ENCODE peak calls at places on chromosomes 1 and 21, in nine cellular contexts. B is mucosa of descending colon; E is transverse colon; M is right cardiac atrium; C is aorta; O is CD8-positive, alpha-beta T cell; I is SJSA1; A is breast epithelium; T is fibroblast of lung. G is an unnamed sample. For H3K4me1, the result is how much of the 10 kb centered on the place peaks cover.

GRCh38 chr1:172167801-172168596 is 252.5 kb upstream of the C1orf105 start:
- DNase-seq in B (no peak), M (no peak), O (no peak), C (no peak), E (no peak), T (peak), A (no peak), I (no peak), G (peak)

GRCh38 chr1:118716775-118717174 is 271.4 kb downstream of the TBX15 start:
- DNase-seq in O (no peak), A (no peak), C (no peak), I (no peak), T (no peak), M (no peak), B (no peak), E (no peak), G (no peak)

GRCh38 chr1:116881879-116882520 is 27.7 kb upstream of the PTGFRN start:
- DNase-seq in B (no peak), T (peak), C (no peak), M (peak), E (peak), A (no peak), O (peak), I (no peak), G (peak)

GRCh38 chr1:20428841-20429240 is 57.2 kb downstream of the CAMK2N1 start:
- DNase-seq in C (no peak), E (no peak), I (no peak), M (no peak), O (no peak), T (no peak), A (no peak), B (no peak), G (no peak)

GRCh38 chr21:44900559-44901251 is 20.0 kb downstream of the ITGB2 start:
- DNase-seq in A (no peak), B (no peak), M (peak), O (no peak), I (no peak), C (peak), E (no peak), T (no peak), G (no peak)

GRCh38 chr1:227888404-227889046 is 59.2 kb downstream of the WNT9A start:
- DNase-seq in A (no peak), T (no peak), C (no peak), O (peak), E (no peak), B (peak), M (no peak), I (no peak), G (no peak)

GRCh38 chr1:201310986-201311355 is 27.7 kb downstream of the PKP1 start:
- DNase-seq in C (no peak), A (peak), B (no peak), T (peak), O (no peak), M (peak), I (no peak), E (no peak), G (peak)

GRCh38 chr21:28518620-28519019 is 474.1 kb downstream of the LTN1 start:
- DNase-seq in M (no peak), O (no peak), B (no peak), I (no peak), C (no peak), T (no peak), E (no peak), A (no peak), G (peak)

GRCh38 chr1:154574715-154575114 is 7.1 kb downstream of the CHRNB2 start:
- DNase-seq in A (no peak), T (peak), B (no peak), I (no peak), E (no peak), O (no peak), C (no peak), M (no peak), G (peak)

GRCh38 chr1:214957330-214958137 is 125.0 kb upstream of the KCNK2 start:
- DNase-seq in E (no peak), A (peak), O (no peak), M (no peak), B (no peak), T (peak), C (no peak), I (no peak), G (peak)

GRCh38 chr1:15958788-15959187 is 17.1 kb downstream of the ZBTB17 start:
- DNase-seq in A (no peak), T (peak), E (no peak), I (no peak), C (no peak), M (no peak), B (no peak), O (no peak), G (no peak)

GRCh38 chr1:214404571-214405213 is 123.7 kb downstream of the SMYD2 start:
- DNase-seq in M (no peak), C (no peak), O (no peak), E (no peak), A (no peak), I (peak), T (peak), B (no peak), G (peak)

GRCh38 chr1:186892936-186893335 is 64.2 kb downstream of the PLA2G4A start:
- DNase-seq in E (no peak), I (no peak), O (no peak), A (no peak), T (no peak), M (no peak), B (no peak), C (no peak), G (no peak)

GRCh38 chr1:1004780-1005697 is 5.1 kb upstream of the HES4 start:
- DNase-seq in M (peak), B (peak), O (no peak), I (no peak), C (no peak), T (peak), A (no peak), E (peak), G (no peak)

GRCh38 chr1:210850556-210850955 is 283.4 kb downstream of the KCNH1 start:
- DNase-seq in M (no peak), B (no peak), E (no peak), A (no peak), T (no peak), C (no peak), O (no peak), I (no peak), G (no peak)

GRCh38 chr1:88579598-88579997 is 104.5 kb upstream of the PKN2 start:
- DNase-seq in C (no peak), E (no peak), M (no peak), B (no peak), I (no peak), A (no peak), T (no peak), O (no peak), G (no peak)

GRCh38 chr1:171219751-171220385 is 28.4 kb upstream of the FMO1 start:
- DNase-seq in E (no peak), T (peak), I (peak), B (no peak), M (no peak), O (no peak), C (no peak), A (peak), G (peak)

GRCh38 chr1:53949023-53949611 is 3.0 kb downstream of the LRRC42 start:
- DNase-seq in C (no peak), M (no peak), E (no peak), B (no peak), A (no peak), O (no peak), I (no peak), T (peak), G (peak)

GRCh38 chr1:223008808-223009207 is 134.2 kb downstream of the TLR5 start:
- DNase-seq in E (no peak), I (no peak), C (no peak), B (no peak), O (no peak), A (no peak), M (no peak), T (no peak), G (no peak)

GRCh38 chr1:157702308-157702825 is 1.8 kb upstream of the FCRL3 start:
- DNase-seq in B (no peak), A (no peak), I (no peak), E (no peak), M (no peak), C (no peak), O (no peak), T (no peak), G (no peak)

GRCh38 chr1:45685308-45686080 is 839 bp downstream of the GPBP1L1 start:
- DNase-seq in T (no peak), C (no peak), M (no peak), B (no peak), A (no peak), I (no peak), O (no peak), E (no peak), G (peak)

GRCh38 chr1:183604048-183604808 is 14.0 kb upstream of the NCF2 start:
- DNase-seq in O (no peak), I (peak), B (peak), E (peak), A (no peak), C (no peak), M (peak), T (peak), G (peak)

GRCh38 chr1:223393275-223394214 is at the start of gene CCDC185:
- DNase-seq in I (no peak), T (peak), O (no peak), C (peak), A (no peak), E (no peak), B (no peak), M (peak), G (no peak)

GRCh38 chr1:236204656-236205055 is 62.3 kb downstream of the GPR137B start:
- DNase-seq in A (no peak), B (no peak), O (no peak), E (no peak), C (no peak), M (no peak), I (no peak), T (no peak), G (no peak)

GRCh38 chr1:86441581-86441980 is 17.6 kb downstream of the CLCA2 start:
- DNase-seq in O (no peak), I (no peak), B (no peak), M (no peak), E (peak), C (no peak), T (no peak), A (no peak), G (no peak)

GRCh38 chr1:235067396-235068154 is 61.1 kb downstream of the TOMM20 start:
- DNase-seq in M (peak), T (peak), B (peak), O (no peak), I (peak), A (peak), C (peak), E (peak), G (peak)

GRCh38 chr21:45296638-45297037 is 8.9 kb upstream of the POFUT2 start:
- DNase-seq in C (no peak), O (no peak), A (no peak), B (no peak), M (no peak), E (peak), T (no peak), I (no peak), G (no peak)

GRCh38 chr1:56436338-56436695 is 143.0 kb downstream of the PLPP3 start:
- DNase-seq in A (no peak), B (no peak), C (no peak), I (no peak), T (no peak), M (no peak), E (no peak), O (no peak), G (no peak)

GRCh38 chr1:4700801-4701200 is 46.4 kb downstream of the AJAP1 start:
- DNase-seq in A (no peak), C (no peak), E (no peak), M (no peak), T (no peak), B (peak), I (no peak), O (no peak), G (no peak)

GRCh38 chr1:206951318-206952105 is 5.2 kb upstream of the PIGR start:
- DNase-seq in O (no peak), B (no peak), E (peak), C (no peak), T (no peak), M (no peak), A (no peak), I (no peak), G (no peak)

GRCh38 chr1:184821658-184822057 is 67.0 kb upstream of the EDEM3 start:
- DNase-seq in A (no peak), T (no peak), E (no peak), O (no peak), M (no peak), C (no peak), I (no peak), B (no peak), G (no peak)

GRCh38 chr1:184824716-184825323 is 70.2 kb upstream of the EDEM3 start:
- DNase-seq in A (no peak), E (no peak), M (no peak), C (no peak), B (no peak), O (no peak), I (no peak), T (no peak), G (no peak)

GRCh38 chr1:184820956-184821355 is 66.3 kb upstream of the EDEM3 start:
- DNase-seq in B (no peak), A (no peak), T (no peak), M (no peak), C (no peak), E (no peak), I (no peak), O (no peak), G (no peak)

GRCh38 chr1:184822267-184822666 is 67.6 kb upstream of the EDEM3 start:
- DNase-seq in I (no peak), T (no peak), A (no peak), C (no peak), O (no peak), B (no peak), M (no peak), E (no peak), G (no peak)

DNA sequence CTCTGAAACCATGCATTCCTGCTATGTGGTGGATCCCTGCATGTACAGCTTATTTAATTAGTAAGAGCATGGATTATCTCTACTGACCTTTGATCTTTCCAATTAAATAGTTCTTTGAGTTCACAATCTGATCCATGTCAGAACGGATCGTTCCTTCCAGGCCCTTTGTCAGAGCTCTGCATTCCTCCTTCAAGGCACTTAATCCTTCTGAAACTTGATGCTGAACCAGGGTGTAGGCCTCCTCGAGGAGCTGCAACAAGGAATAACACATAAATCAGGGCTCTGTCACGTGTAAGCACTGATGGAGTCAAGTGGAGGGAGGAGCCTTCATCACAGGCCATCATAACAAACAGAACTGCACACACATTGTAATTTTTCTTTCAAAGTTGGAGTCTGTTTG is 68.4 kb upstream of the EDEM3 start:
- DNase-seq in I (no peak), A (no peak), B (no peak), T (no peak), C (no peak), O (no peak), E (no peak), M (no peak), G (peak)
- H3K4me1 ChIP-seq in I (under half), A (under half), B (under half), T (under half), C (under half), O (under half), E (under half), M (under half), G (under half)

DNA sequence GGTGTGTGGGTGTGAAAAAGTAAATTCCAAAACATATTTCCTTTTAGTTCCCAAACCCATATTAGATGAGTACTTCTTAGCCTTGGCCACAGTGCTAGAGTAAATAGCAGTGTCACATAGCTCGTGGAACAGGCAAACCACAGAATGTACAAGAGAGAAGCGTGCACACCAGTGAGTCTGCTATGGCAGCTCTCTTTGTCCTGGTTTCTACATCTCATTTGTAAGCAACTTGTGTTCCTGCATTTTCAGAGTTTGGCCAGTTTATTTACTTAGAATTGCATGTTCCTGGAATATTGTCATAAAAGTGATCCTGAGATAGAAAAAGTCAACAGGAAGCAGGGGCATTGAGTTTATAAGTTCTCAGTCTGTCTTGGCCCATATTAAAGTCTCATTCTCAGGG is 142.1 kb downstream of the DHRS3 start:
- DNase-seq in I (no peak), T (peak), B (no peak), O (no peak), M (no peak), C (no peak), E (no peak), A (peak), G (no peak)
- H3K4me1 ChIP-seq in I (half or more), T (under half), B (half or more), O (half or more), M (under half), C (under half), E (half or more), A (under half), G (under half)

GRCh38 chr1:94382163-94382562 is 36.0 kb upstream of the ABCD3 start:
- DNase-seq in O (no peak), C (no peak), B (peak), E (peak), T (no peak), A (peak), M (no peak), I (no peak), G (no peak)
- H3K4me1 ChIP-seq in O (under half), C (under half), B (under half), E (under half), T (under half), A (under half), M (under half), I (under half), G (under half)

GRCh38 chr21:32958288-32958992 is 67.3 kb upstream of the OLIG2 start:
- DNase-seq in A (no peak), M (no peak), T (no peak), O (no peak), E (no peak), I (no peak), B (no peak), C (no peak), G (no peak)
- H3K4me1 ChIP-seq in A (under half), M (under half), T (under half), O (under half), E (under half), I (under half), B (under half), C (under half), G (under half)

DNA sequence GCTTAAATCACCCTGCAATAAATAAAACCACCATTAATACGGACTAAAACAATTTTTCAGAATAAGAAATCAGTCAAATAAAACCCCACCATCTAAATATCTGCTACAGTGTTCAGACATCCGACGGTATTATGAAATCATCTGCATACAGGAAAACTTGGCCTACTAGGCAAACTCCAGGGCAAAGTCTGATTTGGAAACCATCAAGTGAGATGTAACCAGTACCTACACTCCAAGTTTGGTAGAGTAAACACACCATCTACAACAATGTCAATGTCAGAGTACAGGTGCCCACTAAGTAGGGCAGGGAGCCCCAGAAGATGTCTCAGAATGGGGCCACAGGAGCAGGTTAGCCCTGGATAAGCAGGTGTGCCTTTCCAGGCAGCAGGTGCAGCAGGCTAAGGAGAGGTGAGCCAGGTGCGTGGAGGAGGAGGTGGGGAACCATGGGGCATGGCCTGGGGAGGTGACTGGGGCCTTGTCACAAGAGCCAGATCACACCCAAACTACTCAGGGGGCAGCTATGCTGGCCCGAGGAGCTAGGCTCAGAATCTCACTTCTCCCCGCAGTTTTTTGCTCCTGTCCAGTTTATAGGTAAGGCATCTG is 59.6 kb downstream of the CAPZB start:
- DNase-seq in O (no peak), I (no peak), B (peak), A (no peak), T (no peak), C (no peak), E (no peak), M (no peak), G (no peak)
- H3K4me1 ChIP-seq in O (half or more), I (under half), B (half or more), A (under half), T (under half), C (under half), E (half or more), M (under half), G (under half)

GRCh38 chr1:167675440-167675839 is 45.4 kb downstream of the RCSD1 start:
- DNase-seq in M (no peak), O (no peak), B (no peak), T (no peak), I (no peak), E (no peak), A (no peak), C (no peak), G (no peak)
- H3K4me1 ChIP-seq in M (under half), O (under half), B (under half), T (under half), I (under half), E (under half), A (under half), C (under half), G (under half)

GRCh38 chr1:204464701-204465100 is 29.9 kb downstream of the PIK3C2B start:
- DNase-seq in A (no peak), E (no peak), T (no peak), I (no peak), C (no peak), B (no peak), O (no peak), M (no peak), G (no peak)
- H3K4me1 ChIP-seq in A (under half), E (under half), T (under half), I (under half), C (under half), B (under half), O (under half), M (half or more), G (half or more)